ENCODE peak calls at places on chromosomes 13 and 19, in eight cellular contexts. T, D, B, P, V, W, M and R are unnamed samples.

GRCh38 chr19:36668646-36669045 is 2.0 kb upstream of the ZNF461 start:
- DNase-seq in D (no peak), V (no peak), P (no peak), W (no peak), M (no peak), B (no peak), T (no peak), R (no peak)

GRCh38 chr19:51607920-51608562 is 22.2 kb downstream of the SIGLEC5 start:
- DNase-seq in M (peak), P (peak), D (peak), T (peak), V (peak), W (peak), B (peak), R (peak)

GRCh38 chr13:23867027-23867491 is 22.1 kb downstream of the MIPEP start:
- DNase-seq in T (no peak), B (peak), D (no peak), P (no peak), M (peak), V (peak), W (no peak), R (no peak)

GRCh38 chr19:16295071-16295470 is 29.6 kb upstream of the KLF2 start:
- DNase-seq in T (no peak), P (no peak), W (no peak), D (no peak), B (no peak), V (no peak), M (no peak), R (no peak)

GRCh38 chr13:43265028-43265427 is 241.6 kb downstream of the DNAJC15 start:
- DNase-seq in B (no peak), M (no peak), P (no peak), V (no peak), D (no peak), W (no peak), T (no peak), R (no peak)

GRCh38 chr19:11821474-11821873 is 7.4 kb downstream of the ZNF440 start:
- DNase-seq in V (peak), T (no peak), W (no peak), B (peak), D (no peak), P (no peak), M (peak), R (no peak)

GRCh38 chr13:100875392-100876043 is 200.9 kb upstream of the TMTC4 start:
- DNase-seq in V (peak), D (no peak), T (no peak), P (no peak), M (peak), W (no peak), B (peak), R (peak)

GRCh38 chr13:95530178-95530577 is 22.3 kb upstream of the CLDN10 start:
- DNase-seq in B (no peak), T (no peak), V (peak), D (no peak), W (no peak), P (no peak), M (peak), R (no peak)

GRCh38 chr13:43569688-43570087 is 217.1 kb downstream of the ENOX1 start:
- DNase-seq in M (no peak), V (no peak), P (no peak), D (no peak), T (no peak), B (no peak), W (no peak), R (no peak)

GRCh38 chr19:28710278-28710677 is 502.7 kb downstream of the UQCRFS1 start:
- DNase-seq in W (peak), V (no peak), B (peak), P (no peak), T (no peak), D (no peak), M (peak), R (no peak)

GRCh38 chr19:38264486-38265212 is at the start of gene SPINT2:
- DNase-seq in M (no peak), P (no peak), D (no peak), W (no peak), T (no peak), B (no peak), V (no peak), R (peak)

GRCh38 chr19:4303778-4304508 is 455 bp upstream of the FSD1 start:
- DNase-seq in V (no peak), D (no peak), W (no peak), M (no peak), P (no peak), B (no peak), T (no peak), R (no peak)

GRCh38 chr19:55254625-55254977 is 4.2 kb downstream of the PPP6R1 start:
- DNase-seq in D (no peak), T (no peak), W (no peak), V (no peak), P (no peak), B (no peak), M (no peak), R (no peak)

GRCh38 chr13:75836441-75836840 is 200.3 kb downstream of the LMO7 start:
- DNase-seq in W (peak), B (no peak), T (no peak), V (no peak), P (no peak), M (no peak), D (no peak), R (no peak)

GRCh38 chr13:34308725-34309124 is 490.8 kb downstream of the RFC3 start:
- DNase-seq in M (no peak), V (no peak), P (no peak), W (no peak), B (peak), D (no peak), T (no peak), R (no peak)

GRCh38 chr13:110365876-110366275 is 58.8 kb downstream of the COL4A2 start:
- DNase-seq in P (no peak), M (peak), W (no peak), B (no peak), V (no peak), D (no peak), T (no peak), R (no peak)

GRCh38 chr13:68272652-68273051 is 1042.5 kb upstream of the PCDH9 start:
- DNase-seq in B (no peak), P (no peak), T (no peak), V (no peak), W (no peak), D (no peak), M (no peak), R (no peak)

GRCh38 chr19:30353394-30353793 is 18.8 kb upstream of the ZNF536 start:
- DNase-seq in D (no peak), B (no peak), M (no peak), T (peak), V (no peak), P (no peak), W (no peak), R (no peak)

GRCh38 chr19:12784871-12785430 is 6.3 kb upstream of the JUNB start:
- DNase-seq in P (peak), W (peak), T (no peak), V (no peak), M (no peak), B (no peak), D (no peak), R (no peak)

GRCh38 chr13:48485447-48485846 is 47.4 kb downstream of the RCBTB2 start:
- DNase-seq in B (no peak), M (no peak), P (no peak), V (no peak), D (no peak), W (no peak), T (no peak), R (no peak)

GRCh38 chr13:83780201-83780600 is 102.1 kb downstream of the SLITRK1 start:
- DNase-seq in P (no peak), M (peak), W (no peak), D (no peak), T (no peak), V (peak), B (peak), R (no peak)

GRCh38 chr13:40026174-40026585 is 370.7 kb downstream of the COG6 start:
- DNase-seq in P (no peak), D (no peak), M (no peak), T (no peak), B (no peak), W (no peak), V (peak), R (peak)

GRCh38 chr19:38596057-38596981 is 21.4 kb downstream of the MAP4K1 start:
- DNase-seq in D (no peak), T (no peak), P (peak), V (no peak), W (peak), M (no peak), B (no peak), R (no peak)

GRCh38 chr19:51327066-51327985 is 14.6 kb downstream of the VSIG10L start:
- DNase-seq in V (peak), T (no peak), W (peak), B (no peak), P (peak), M (peak), D (peak), R (peak)

GRCh38 chr19:33297401-33298145 is 4.8 kb downstream of the CEBPA start:
- DNase-seq in D (no peak), T (no peak), W (no peak), P (no peak), M (no peak), V (no peak), B (no peak), R (no peak)

GRCh38 chr13:86608739-86609138 is 809.5 kb upstream of the SLITRK6 start:
- DNase-seq in M (no peak), W (no peak), V (no peak), T (no peak), P (no peak), B (no peak), D (no peak), R (no peak)

GRCh38 chr13:71240906-71241305 is 626.1 kb downstream of the DACH1 start:
- DNase-seq in P (no peak), D (no peak), V (peak), W (peak), T (no peak), B (no peak), M (peak), R (peak)

GRCh38 chr19:11159598-11160001 is 4.0 kb upstream of the SPC24 start:
- DNase-seq in D (no peak), P (no peak), B (no peak), W (no peak), V (no peak), M (peak), T (no peak), R (no peak)

GRCh38 chr19:54100560-54100959 is at the start of gene OSCAR:
- DNase-seq in T (no peak), B (no peak), V (no peak), D (no peak), W (no peak), P (no peak), M (peak), R (no peak)

GRCh38 chr19:35509018-35509652 is 4.3 kb downstream of the DMKN start:
- DNase-seq in V (no peak), P (no peak), W (peak), T (no peak), B (no peak), M (no peak), D (no peak), R (peak)

GRCh38 chr19:19568802-19569756 is 31.0 kb downstream of the CILP2 start:
- DNase-seq in T (no peak), V (peak), B (peak), M (peak), P (no peak), D (no peak), W (no peak), R (no peak)

GRCh38 chr13:99526549-99526948 is 25.3 kb downstream of the TM9SF2 start:
- DNase-seq in V (no peak), B (no peak), D (no peak), P (no peak), M (no peak), W (no peak), T (no peak), R (no peak)

GRCh38 chr13:33797622-33798021 is 20.3 kb upstream of the RFC3 start:
- DNase-seq in M (peak), P (no peak), W (no peak), D (no peak), V (no peak), B (no peak), T (no peak), R (no peak)

GRCh38 chr19:411723-412355 is 2.9 kb upstream of the C2CD4C start:
- DNase-seq in P (no peak), W (no peak), T (no peak), M (no peak), D (no peak), B (no peak), V (no peak), R (no peak)

GRCh38 chr13:32254416-32254815 is 60.7 kb downstream of the ZAR1L start:
- DNase-seq in V (no peak), D (no peak), T (no peak), W (no peak), M (no peak), P (no peak), B (no peak), R (no peak)

GRCh38 chr13:91805605-91806004 is 407.2 kb downstream of the GPC5 start:
- DNase-seq in T (no peak), M (peak), B (no peak), W (no peak), V (no peak), P (no peak), D (no peak), R (no peak)

GRCh38 chr19:50858896-50859295 is 4.2 kb downstream of the KLK3 start:
- DNase-seq in P (no peak), T (no peak), B (no peak), M (no peak), V (no peak), D (no peak), W (peak), R (no peak)

GRCh38 chr13:80235131-80235530 is 105.8 kb downstream of the SPRY2 start:
- DNase-seq in B (no peak), T (no peak), P (no peak), D (no peak), V (no peak), W (peak), M (peak), R (no peak)

GRCh38 chr13:20826301-20826700 is 52.5 kb upstream of the EEF1AKMT1 start:
- DNase-seq in M (no peak), T (no peak), B (no peak), W (no peak), V (no peak), D (no peak), P (no peak), R (no peak)

GRCh38 chr13:100506600-100507422 is 81.8 kb downstream of the GGACT start:
- DNase-seq in W (no peak), B (no peak), D (no peak), P (no peak), M (no peak), T (no peak), V (no peak), R (no peak)

GRCh38 chr19:5356428-5356827 is 15.8 kb upstream of the PTPRS start:
- DNase-seq in M (peak), D (no peak), B (no peak), V (no peak), T (no peak), P (no peak), W (no peak), R (no peak)
- TF ChIP-seq CTCF in M (no peak), D (no peak), B (no peak), V (no peak), T (no peak), P (no peak), W (no peak), R (no peak)

GRCh38 chr13:97631158-97631557 is 197.2 kb downstream of the RAP2A start:
- DNase-seq in T (no peak), P (no peak), M (no peak), W (no peak), D (no peak), V (no peak), B (no peak), R (no peak)
- TF ChIP-seq CTCF in T (no peak), P (no peak), M (no peak), W (no peak), D (no peak), V (no peak), B (peak), R (no peak)

GRCh38 chr13:74449811-74450524 is 315.8 kb upstream of the KLF12 start:
- DNase-seq in W (no peak), T (no peak), B (no peak), D (no peak), P (no peak), M (no peak), V (no peak), R (no peak)

GRCh38 chr13:74442751-74443150 is 308.5 kb upstream of the KLF12 start:
- DNase-seq in W (no peak), B (no peak), M (no peak), T (no peak), V (no peak), D (no peak), P (no peak), R (no peak)

GRCh38 chr13:74444161-74444571 is 310.0 kb upstream of the KLF12 start:
- DNase-seq in M (no peak), W (no peak), V (no peak), P (no peak), D (no peak), B (peak), T (no peak), R (no peak)

GRCh38 chr13:74443623-74444022 is 309.4 kb upstream of the KLF12 start:
- DNase-seq in B (peak), V (peak), D (no peak), M (peak), P (no peak), W (no peak), T (no peak), R (no peak)

DNA sequence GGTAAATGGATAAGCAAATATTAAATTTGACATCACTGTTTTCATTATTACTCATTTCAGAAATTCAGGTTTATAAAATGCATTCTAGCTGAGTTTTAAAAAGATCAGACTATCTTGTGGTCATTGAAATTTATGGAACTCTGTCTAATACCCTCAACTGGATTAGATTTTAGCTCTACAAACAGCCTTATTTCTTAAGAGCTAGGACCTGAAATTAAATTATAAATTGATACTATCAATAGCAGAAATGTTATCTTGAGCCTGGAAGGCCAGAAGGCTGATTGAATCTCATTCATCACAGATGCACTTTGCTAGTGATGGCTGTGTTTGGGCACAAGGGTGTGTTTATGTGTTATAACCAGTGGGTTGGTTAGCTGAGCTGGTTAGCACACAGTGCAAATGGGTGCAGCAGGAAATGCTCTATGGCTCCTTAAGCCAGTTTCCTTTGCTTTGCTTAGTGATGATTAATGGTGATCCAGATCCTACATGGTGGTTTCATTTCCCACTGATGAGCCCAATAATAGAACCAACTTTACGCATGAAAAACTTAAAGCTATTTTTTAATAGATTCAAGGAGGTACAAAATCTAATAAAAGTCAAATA is 310.8 kb upstream of the KLF12 start:
- DNase-seq in P (no peak), V (peak), B (peak), T (no peak), W (no peak), D (no peak), M (no peak), R (no peak)
- TF ChIP-seq CTCF in P (no peak), V (no peak), B (no peak), T (no peak), W (no peak), D (no peak), M (no peak), R (no peak)

GRCh38 chr13:113998781-113999617 is 25.1 kb upstream of the C13orf46 start:
- DNase-seq in W (no peak), M (no peak), P (no peak), V (no peak), B (no peak), D (no peak), T (no peak), R (no peak)
- TF ChIP-seq CTCF in W (no peak), M (no peak), P (no peak), V (no peak), B (no peak), D (no peak), T (no peak), R (no peak)

GRCh38 chr13:38223093-38223492 is 126.6 kb upstream of the UFM1 start:
- DNase-seq in V (peak), D (no peak), W (peak), P (no peak), T (no peak), B (peak), M (peak), R (no peak)
- TF ChIP-seq CTCF in V (peak), D (peak), W (no peak), P (no peak), T (peak), B (peak), M (peak), R (no peak)

GRCh38 chr19:3061214-3062161 is 807 bp downstream of the TLE5 start:
- DNase-seq in V (no peak), D (peak), B (no peak), W (peak), T (no peak), P (peak), M (peak), R (peak)
- TF ChIP-seq CTCF in V (peak), D (peak), B (peak), W (no peak), T (peak), P (no peak), M (peak), R (peak)

GRCh38 chr13:46994492-46994891 is 97.6 kb upstream of the HTR2A start:
- DNase-seq in W (no peak), M (no peak), P (no peak), T (no peak), B (no peak), V (no peak), D (no peak), R (no peak)
- TF ChIP-seq CTCF in W (no peak), M (no peak), P (no peak), T (no peak), B (no peak), V (no peak), D (no peak), R (no peak)

DNA sequence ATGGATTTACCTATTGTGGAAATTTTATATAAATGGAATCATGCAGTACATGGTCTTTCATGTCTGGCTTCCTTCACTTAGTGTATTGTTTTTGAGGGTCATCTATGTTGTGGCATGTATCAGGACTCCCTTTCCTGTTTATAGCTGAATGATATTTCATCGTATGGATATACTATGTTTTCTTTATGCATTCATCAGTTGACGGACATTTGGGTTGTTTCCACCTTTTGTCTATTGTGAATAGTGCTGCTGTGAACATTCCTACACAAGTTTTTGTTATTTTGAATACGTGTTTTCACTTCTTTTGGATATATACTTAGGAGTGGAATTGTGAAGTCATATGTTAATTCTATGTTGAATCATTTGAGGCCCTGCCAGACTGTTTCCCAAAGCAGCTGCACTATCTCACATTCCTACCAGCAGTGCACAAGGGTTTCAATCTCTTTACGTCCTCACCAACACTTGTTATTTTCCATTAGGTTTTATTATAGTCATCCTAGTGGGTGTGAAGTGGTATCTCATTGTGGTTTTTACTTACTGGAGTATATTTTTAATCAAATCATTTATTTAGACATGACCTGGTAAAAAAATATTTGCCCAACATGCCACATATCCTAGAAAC is 262.7 kb downstream of the DLEU7 start:
- DNase-seq in M (peak), T (no peak), W (no peak), D (no peak), P (no peak), B (peak), V (peak), R (no peak)
- TF ChIP-seq CTCF in M (peak), T (peak), W (no peak), D (peak), P (no peak), B (peak), V (peak), R (no peak)